ENCODE peak calls at places on chromosomes 11 and 22, in six cellular contexts. C is esophagus muscularis mucosa, W is astrocyte of the cerebellum, N is astrocyte, B is left ventricle myocardium inferior, U is kidney. G is an unnamed sample.

GRCh38 chr11:112968988-112969714 is 7.9 kb downstream of the NCAM1 start:
- DNase-seq in N (peak), W (peak), B (no peak), C (no peak), U (no peak), G (no peak)

GRCh38 chr11:11978792-11979486 is 29.5 kb downstream of the DKK3 start:
- DNase-seq in N (peak), W (peak), U (peak), C (no peak), B (peak), G (no peak)

GRCh38 chr11:101618691-101619090 is 34.9 kb upstream of the TRPC6 start:
- DNase-seq in C (no peak), U (no peak), N (peak), W (peak), B (no peak), G (peak)

GRCh38 chr22:48316876-48317250 is 1510.8 kb downstream of the BRD1 start:
- DNase-seq in C (no peak), U (peak), W (no peak), B (no peak), N (no peak), G (no peak)

GRCh38 chr11:19027829-19028595 is 32.5 kb downstream of the MRGPRX2 start:
- DNase-seq in U (no peak), N (peak), W (peak), B (no peak), C (no peak), G (no peak)

GRCh38 chr11:2419638-2420501 is 19.3 kb downstream of the TSSC4 start:
- DNase-seq in N (peak), U (peak), C (peak), W (peak), B (peak), G (peak)

GRCh38 chr11:96215094-96215782 is 127.8 kb downstream of the MAML2 start:
- DNase-seq in U (peak), C (no peak), B (no peak), W (no peak), N (peak), G (no peak)

GRCh38 chr11:35491231-35491871 is 34.1 kb downstream of the PAMR1 start:
- DNase-seq in N (peak), C (no peak), W (peak), U (no peak), B (no peak), G (peak)

GRCh38 chr22:39915295-39915726 is 14.4 kb downstream of the GRAP2 start:
- DNase-seq in N (no peak), W (no peak), C (peak), U (no peak), B (no peak), G (no peak)

GRCh38 chr22:38412435-38413084 is 42.4 kb downstream of the KCNJ4 start:
- DNase-seq in W (no peak), N (no peak), B (no peak), C (peak), U (peak), G (no peak)

GRCh38 chr11:67027943-67028542 is 5.1 kb downstream of the SYT12 start:
- DNase-seq in N (no peak), C (no peak), W (no peak), B (no peak), U (no peak), G (no peak)

GRCh38 chr22:50584106-50585096 is 1.8 kb upstream of the CHKB start:
- DNase-seq in N (no peak), C (no peak), W (no peak), U (peak), B (no peak), G (no peak)

GRCh38 chr11:58004664-58005063 is 19.0 kb upstream of the OR9Q1 start:
- DNase-seq in B (no peak), W (no peak), C (peak), N (no peak), U (no peak), G (no peak)

GRCh38 chr11:68508425-68508824 is 47.9 kb downstream of the PPP6R3 start:
- DNase-seq in N (peak), C (no peak), B (no peak), U (no peak), W (peak), G (peak)

GRCh38 chr22:37270928-37271650 is 11.2 kb upstream of the CYTH4 start:
- DNase-seq in U (no peak), C (no peak), N (peak), W (no peak), B (no peak), G (no peak)

GRCh38 chr11:120512727-120513435 is 1.3 kb downstream of the GRIK4 start:
- DNase-seq in B (no peak), W (no peak), C (no peak), U (no peak), N (no peak), G (no peak)

GRCh38 chr22:39738746-39739145 is 154.8 kb downstream of the ENTHD1 start:
- DNase-seq in C (no peak), W (no peak), U (no peak), N (peak), B (no peak), G (no peak)

GRCh38 chr11:1782026-1782696 is 18.4 kb upstream of the CTSD start:
- DNase-seq in W (no peak), N (no peak), C (no peak), U (no peak), B (no peak), G (no peak)

GRCh38 chr11:34288482-34288881 is 69.3 kb downstream of the ABTB2 start:
- DNase-seq in N (no peak), C (no peak), W (no peak), U (no peak), B (no peak), G (no peak)

GRCh38 chr22:17842386-17842785 is 68.1 kb upstream of the BID start:
- DNase-seq in C (no peak), N (no peak), W (no peak), B (no peak), U (no peak), G (no peak)

GRCh38 chr11:117816151-117816741 is 8.3 kb downstream of the FXYD2 start:
- DNase-seq in U (peak), N (peak), C (no peak), B (no peak), W (no peak), G (no peak)

GRCh38 chr11:65417702-65418430 is 4.7 kb upstream of the NEAT1 start:
- DNase-seq in N (no peak), B (peak), W (no peak), U (peak), C (no peak), G (no peak)

GRCh38 chr11:94130589-94131362 is 2.1 kb downstream of the PANX1 start:
- DNase-seq in W (no peak), U (no peak), N (peak), C (peak), B (no peak), G (peak)

DNA sequence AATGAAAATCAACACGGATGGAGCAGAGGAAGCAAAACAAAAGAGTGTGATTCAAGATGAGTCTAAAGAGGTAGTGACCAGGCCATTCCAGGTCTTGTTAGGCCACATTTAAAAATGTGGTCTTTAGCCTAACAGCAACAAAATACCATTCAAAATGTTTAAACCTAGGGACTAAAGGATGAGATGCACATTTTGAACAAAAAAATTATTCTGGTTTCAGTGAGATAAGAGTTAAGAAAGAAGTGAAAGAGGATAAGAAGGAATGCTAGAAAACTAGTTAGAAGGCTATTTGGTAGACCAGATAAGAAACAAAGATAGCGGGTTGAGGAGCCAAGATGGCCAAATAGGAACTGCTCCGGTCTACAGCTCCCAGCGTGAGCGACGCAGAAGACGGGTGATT is 85.2 kb downstream of the CWF19L2 start:
- DNase-seq in B (no peak), W (no peak), N (no peak), C (no peak), U (no peak), G (no peak)
- TF ChIP-seq CTCF in B (no peak), W (no peak), N (no peak), C (no peak), U (no peak), G (no peak)

GRCh38 chr11:121762820-121763219 is 310.1 kb upstream of the SORL1-AS1 start:
- DNase-seq in W (peak), N (peak), C (peak), U (peak), B (peak), G (no peak)
- TF ChIP-seq CTCF in W (no peak), N (no peak), C (no peak), U (no peak), B (no peak), G (no peak)

GRCh38 chr11:114774599-114775365 is 96.5 kb downstream of the NXPE2 start:
- DNase-seq in C (no peak), B (no peak), W (peak), U (no peak), N (peak), G (no peak)
- TF ChIP-seq CTCF in C (peak), B (peak), W (peak), U (peak), N (peak), G (no peak)

GRCh38 chr22:22683668-22684361 is 39.4 kb downstream of the GGTLC2 start:
- DNase-seq in W (no peak), U (no peak), N (no peak), B (no peak), C (no peak), G (no peak)

GRCh38 chr22:22685586-22685985 is 41.2 kb downstream of the GGTLC2 start:
- DNase-seq in C (no peak), B (no peak), N (no peak), W (no peak), U (no peak), G (no peak)

GRCh38 chr22:22682196-22682595 is 37.8 kb downstream of the GGTLC2 start:
- DNase-seq in U (no peak), C (no peak), B (no peak), N (no peak), W (no peak), G (no peak)

GRCh38 chr22:22682807-22683667 is 38.6 kb downstream of the GGTLC2 start:
- DNase-seq in U (no peak), N (peak), C (no peak), W (no peak), B (no peak), G (peak)

GRCh38 chr22:22684605-22685561 is 40.5 kb downstream of the GGTLC2 start:
- DNase-seq in N (peak), U (no peak), C (no peak), W (peak), B (no peak), G (peak)
- TF ChIP-seq CTCF in N (peak), U (peak), C (peak), W (peak), B (peak), G (peak)

DNA sequence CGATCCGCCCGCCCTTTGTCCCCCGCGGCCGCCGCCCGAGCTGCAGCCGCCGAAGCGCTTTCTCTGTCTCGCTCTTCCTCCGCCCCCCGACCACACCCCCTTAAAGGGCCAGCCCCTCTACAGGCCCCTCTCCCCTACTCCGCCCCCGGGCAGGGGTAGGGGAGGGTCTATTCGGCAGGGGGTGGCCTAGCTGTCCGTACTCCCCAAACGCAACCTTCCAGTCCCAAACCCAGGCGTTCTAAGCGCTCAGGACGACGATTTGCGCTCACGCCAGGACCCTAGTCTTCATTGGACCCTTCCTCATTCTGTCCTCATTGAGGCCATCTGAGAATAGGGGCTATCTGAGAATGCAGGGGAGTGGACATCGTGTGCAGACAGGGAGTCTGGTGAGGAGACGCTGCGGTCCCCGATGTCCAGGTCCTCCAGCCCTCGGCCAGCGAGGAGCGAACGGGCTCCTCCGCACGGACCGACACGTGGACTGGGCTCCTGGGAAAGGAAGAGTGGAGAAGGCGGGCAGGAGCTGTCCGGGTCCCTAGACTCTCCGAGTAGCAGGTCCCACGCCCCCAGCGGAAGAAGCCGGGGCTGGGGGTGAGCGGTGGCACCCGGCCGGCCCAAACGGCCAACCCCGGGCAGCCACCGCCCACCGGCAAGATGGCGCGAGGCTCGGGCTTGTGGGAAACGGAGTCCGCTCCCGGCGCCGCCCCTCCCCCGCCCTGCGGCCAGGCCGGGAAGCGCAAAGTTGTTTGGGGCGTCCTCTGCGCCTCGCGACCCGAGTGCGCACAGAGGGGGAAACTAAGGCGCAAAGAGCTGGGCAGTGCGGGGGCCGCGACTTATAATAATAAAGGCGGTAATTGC is at the start of gene PPP1R14B:
- DNase-seq in U (peak), W (peak), C (no peak), N (peak), B (peak), G (peak)
- TF ChIP-seq CTCF in U (peak), W (no peak), C (peak), N (no peak), B (peak), G (no peak)

GRCh38 chr11:8867856-8868705 is 42.9 kb upstream of the AKIP1 start:
- DNase-seq in B (no peak), U (no peak), C (no peak), N (peak), W (peak), G (no peak)

GRCh38 chr11:8873966-8874365 is 37.0 kb upstream of the AKIP1 start:
- DNase-seq in U (no peak), B (no peak), N (no peak), C (no peak), W (no peak), G (no peak)

GRCh38 chr11:8872017-8872416 is 39.0 kb upstream of the AKIP1 start:
- DNase-seq in N (peak), U (no peak), W (no peak), B (no peak), C (no peak), G (no peak)

GRCh38 chr11:8870461-8871282 is 40.3 kb upstream of the AKIP1 start:
- DNase-seq in C (no peak), N (peak), U (peak), W (no peak), B (peak), G (peak)

GRCh38 chr11:8871283-8871775 is 39.7 kb upstream of the AKIP1 start:
- DNase-seq in N (peak), B (peak), W (peak), C (no peak), U (peak), G (peak)
- TF ChIP-seq CTCF in N (no peak), B (no peak), W (no peak), C (no peak), U (no peak), G (no peak)

DNA sequence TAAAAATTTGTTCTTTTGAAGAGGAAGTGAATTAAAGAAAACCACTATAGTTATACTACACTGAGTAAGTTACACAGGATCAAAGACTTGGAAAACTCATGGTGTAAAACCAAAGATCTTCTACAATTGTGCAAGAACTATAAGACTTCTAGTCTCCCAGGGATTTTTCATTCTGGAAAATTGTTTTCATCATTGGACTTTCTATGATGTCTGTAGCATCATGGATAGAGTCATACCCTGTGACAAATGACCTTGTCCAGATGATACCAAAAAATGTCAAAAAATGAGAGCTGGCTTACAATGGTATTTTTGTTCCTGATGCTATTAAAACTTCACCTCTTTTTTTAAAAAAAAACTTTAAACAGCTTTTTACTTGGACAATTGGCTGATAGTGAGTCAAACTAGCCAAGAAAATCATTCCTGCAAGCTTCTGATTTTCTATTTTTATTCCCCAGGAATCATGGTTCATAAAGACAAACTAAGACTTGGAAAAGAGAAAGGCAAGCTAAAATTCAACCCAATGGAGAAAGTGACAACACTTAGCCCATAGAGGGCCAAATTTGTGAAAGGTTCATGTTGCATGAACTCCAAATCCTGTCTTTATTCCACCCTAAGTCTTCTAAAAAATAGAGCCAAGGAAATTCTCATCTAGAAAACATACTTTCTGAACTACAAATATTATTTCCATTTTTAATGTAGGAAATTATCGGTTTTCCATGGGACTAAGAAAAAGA is 30.7 kb downstream of the ME3 start:
- DNase-seq in C (no peak), W (no peak), U (no peak), N (no peak), B (no peak), G (no peak)
- TF ChIP-seq CTCF in C (no peak), W (no peak), U (no peak), N (no peak), B (no peak), G (no peak)

DNA sequence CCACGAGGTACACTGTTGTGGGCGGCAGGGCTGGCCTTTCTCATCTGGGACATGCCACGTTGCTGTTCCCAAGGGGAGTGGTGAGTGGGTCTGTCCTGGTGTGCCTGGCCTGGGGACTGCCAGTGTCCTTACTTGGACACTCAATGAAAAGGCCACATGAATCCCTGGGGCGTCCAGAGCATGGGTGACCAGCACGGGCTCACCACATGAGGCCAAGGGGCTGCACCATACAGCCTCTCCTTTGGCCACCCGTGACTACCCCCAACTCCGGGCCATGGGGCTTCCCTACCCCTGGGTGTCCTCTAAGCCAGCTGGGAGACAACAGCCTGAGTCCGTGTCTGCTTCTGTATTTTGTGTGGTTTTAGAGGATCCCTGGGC is 20.2 kb upstream of the TXNRD2 start:
- DNase-seq in W (no peak), C (no peak), N (no peak), U (no peak), B (no peak), G (no peak)
- TF ChIP-seq CTCF in W (no peak), C (no peak), N (no peak), U (no peak), B (no peak), G (no peak)

DNA sequence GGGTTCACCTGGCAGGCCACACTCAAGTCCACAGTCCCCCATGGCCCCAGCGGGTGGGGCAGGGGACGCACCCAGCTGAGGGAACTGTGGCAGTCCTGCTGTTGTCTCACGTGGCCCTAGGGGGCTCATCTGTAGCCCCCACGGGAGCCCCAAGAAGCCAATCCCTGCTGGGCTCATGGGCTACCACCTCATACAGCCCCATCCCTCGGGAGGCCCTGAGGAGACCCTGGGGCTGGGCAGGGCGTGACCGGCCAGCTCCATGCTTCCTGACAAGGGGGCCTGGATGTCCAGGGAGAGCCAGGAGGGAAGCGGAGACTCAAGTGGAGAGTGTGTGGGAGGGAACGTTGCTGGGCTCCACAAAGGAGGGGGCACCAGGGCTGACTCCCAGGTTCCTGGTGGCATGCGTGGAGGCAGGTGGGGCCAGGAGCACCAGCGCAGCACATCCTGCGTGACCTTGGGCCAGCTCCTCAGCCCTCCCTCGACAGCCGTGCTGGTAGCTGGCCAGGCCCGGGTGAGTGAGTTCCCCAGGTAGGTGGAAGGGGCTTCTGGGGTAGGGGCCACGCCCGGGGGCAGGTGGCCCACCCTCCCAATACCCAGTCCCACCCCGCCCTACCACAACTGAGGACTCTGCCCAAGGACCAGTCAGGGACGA is 7.9 kb downstream of the RTN4R start:
- DNase-seq in U (no peak), C (no peak), B (no peak), N (no peak), W (no peak), G (no peak)
- TF ChIP-seq CTCF in U (no peak), C (no peak), B (no peak), N (no peak), W (no peak), G (no peak)